ENCODE peak calls at places on chromosomes 1 and 21, in eight cellular contexts. D is NT2/D1, E is K562, Y is GM23248, C is endodermal cell, V is trophoblast cell, Z is colonic mucosa, I is neural progenitor cell. S is an unnamed sample.

GRCh38 chr1:208004851-208005250 is 93.9 kb upstream of the CD34 start:
- DNase-seq in D (no peak), E (no peak), Y (peak; percentile 90), C (no peak), V (no peak), Z (no peak), I (no peak), S (peak; percentile 66)

GRCh38 chr1:209672705-209673630 is 2.2 kb upstream of the G0S2 start:
- DNase-seq in D (no peak), E (no peak), Y (peak; percentile 26), C (no peak), V (peak; percentile 39), Z (no peak), I (no peak), S (no peak)

GRCh38 chr1:109281680-109282496 is 1.1 kb downstream of the PSRC1 start:
- DNase-seq in D (no peak), E (no peak), Y (peak; percentile 27), C (no peak), V (no peak), Z (no peak), I (no peak), S (peak; percentile 34)

GRCh38 chr1:236673284-236673919 is 12.9 kb upstream of the ACTN2 start:
- DNase-seq in D (no peak), E (no peak), Y (peak; percentile 25), C (no peak), V (no peak), Z (no peak), I (no peak), S (peak; percentile 81)

GRCh38 chr21:41777934-41778815 is 11.3 kb upstream of the RIPK4 start:
- DNase-seq in D (peak; percentile 93), E (peak; percentile 63), Y (peak; percentile 97), C (peak; percentile 98), V (peak; percentile 99), Z (peak; percentile 94), I (peak; percentile 93), S (peak; percentile 97)

GRCh38 chr1:163844393-163844948 is 522.7 kb downstream of the NUF2 start:
- DNase-seq in D (no peak), E (no peak), Y (peak; percentile 94), C (no peak), V (no peak), Z (no peak), I (no peak), S (peak; percentile 64)

GRCh38 chr1:151839457-151840409 is at the start of gene C2CD4D:
- DNase-seq in D (peak; percentile 80), E (peak; percentile 39), Y (no peak), C (peak; percentile 93), V (peak; percentile 71), Z (peak; percentile 83), I (peak; percentile 81), S (no peak)

GRCh38 chr1:25866288-25866687 is 7.0 kb upstream of the AUNIP start:
- DNase-seq in D (no peak), E (peak; percentile 3), Y (no peak), C (no peak), V (no peak), Z (no peak), I (no peak), S (no peak)

GRCh38 chr1:68046423-68046822 is 4.0 kb downstream of the DIRAS3 start:
- DNase-seq in D (no peak), E (no peak), Y (no peak), C (no peak), V (no peak), Z (no peak), I (no peak), S (no peak)

GRCh38 chr1:203308205-203309114 is 3.1 kb downstream of the BTG2 start:
- DNase-seq in D (no peak), E (no peak), Y (no peak), C (no peak), V (peak; percentile 10), Z (no peak), I (peak; percentile 40), S (no peak)

GRCh38 chr1:202615501-202616354 is 94.5 kb downstream of the SYT2 start:
- DNase-seq in D (no peak), E (no peak), Y (peak; percentile 43), C (peak; percentile 69), V (peak; percentile 38), Z (no peak), I (no peak), S (peak; percentile 32)

GRCh38 chr1:57208903-57209302 is 215.0 kb downstream of the DAB1 start:
- DNase-seq in D (no peak), E (no peak), Y (no peak), C (no peak), V (no peak), Z (no peak), I (no peak), S (no peak)

GRCh38 chr1:168179411-168180147 is 817 bp downstream of the TIPRL start:
- DNase-seq in D (no peak), E (peak; percentile 35), Y (peak; percentile 58), C (peak; percentile 47), V (no peak), Z (peak; percentile 28), I (peak; percentile 13), S (peak; percentile 66)

GRCh38 chr1:59952065-59952464 is 25.5 kb upstream of the CYP2J2 start:
- DNase-seq in D (no peak), E (no peak), Y (no peak), C (no peak), V (peak; percentile 45), Z (no peak), I (no peak), S (no peak)

GRCh38 chr1:34470406-34470805 is 284.4 kb upstream of the GJB5 start:
- DNase-seq in D (no peak), E (no peak), Y (no peak), C (peak; percentile 21), V (no peak), Z (no peak), I (no peak), S (no peak)
- H3K9ac ChIP-seq in D (no peak overlapping the region), E (no peak overlapping the region), Y (no peak overlapping the region), C (no peak overlapping the region), V (no peak overlapping the region), Z (no peak overlapping the region), I (no peak overlapping the region), S (no peak overlapping the region)

GRCh38 chr1:98203461-98203860 is 282.6 kb upstream of the DPYD start:
- DNase-seq in D (no peak), E (no peak), Y (no peak), C (no peak), V (no peak), Z (no peak), I (no peak), S (peak; percentile 13)
- H3K4me1 ChIP-seq in D (no peaks in the 10 kb centered on the region), E (no peaks in the 10 kb centered on the region), Y (no peaks in the 10 kb centered on the region), C (no peaks in the 10 kb centered on the region), V (peaks cover 3% of the 10 kb centered on the region), Z (no peaks in the 10 kb centered on the region), I (no peaks in the 10 kb centered on the region), S (no peaks in the 10 kb centered on the region)

GRCh38 chr21:46082638-46083270 is 15.2 kb upstream of the COL6A2 start:
- DNase-seq in D (no peak), E (no peak), Y (peak; percentile 26), C (peak; percentile 33), V (no peak), Z (no peak), I (no peak), S (no peak)
- H3K9ac ChIP-seq in D (no peak overlapping the region), E (peak overlapping the region; percentile 41), Y (peak overlapping the region; percentile 76), C (no peak overlapping the region), V (no peak overlapping the region), Z (no peak overlapping the region), I (no peak overlapping the region), S (peak overlapping the region; percentile 83)

GRCh38 chr1:31978853-31979400 is 34.7 kb upstream of the KHDRBS1 start:
- DNase-seq in D (no peak), E (no peak), Y (no peak), C (peak; percentile 68), V (no peak), Z (no peak), I (peak; percentile 31), S (no peak)
- H3K4me1 ChIP-seq in D (peaks cover 13% of the 10 kb centered on the region), E (peaks cover 5% of the 10 kb centered on the region), Y (peaks cover 5% of the 10 kb centered on the region), C (peaks cover 3% of the 10 kb centered on the region), V (peaks cover 3% of the 10 kb centered on the region), Z (no peaks in the 10 kb centered on the region), I (no peaks in the 10 kb centered on the region), S (peaks cover 27% of the 10 kb centered on the region)

GRCh38 chr21:42861311-42862122 is 17.8 kb downstream of the WDR4 start:
- DNase-seq in D (no peak), E (no peak), Y (no peak), C (peak; percentile 33), V (no peak), Z (no peak), I (no peak), S (no peak)

GRCh38 chr21:42860345-42860744 is 19.0 kb downstream of the WDR4 start:
- DNase-seq in D (no peak), E (no peak), Y (no peak), C (no peak), V (no peak), Z (no peak), I (no peak), S (no peak)

GRCh38 chr21:42858185-42858847 is 21.0 kb downstream of the WDR4 start:
- DNase-seq in D (no peak), E (no peak), Y (no peak), C (peak; percentile 29), V (no peak), Z (no peak), I (no peak), S (no peak)

GRCh38 chr21:42858957-42859890 is 20.1 kb downstream of the WDR4 start:
- DNase-seq in D (no peak), E (no peak), Y (no peak), C (peak; percentile 36), V (no peak), Z (no peak), I (no peak), S (no peak)

GRCh38 chr21:42859891-42860230 is 19.5 kb downstream of the WDR4 start:
- DNase-seq in D (no peak), E (no peak), Y (no peak), C (peak; percentile 42), V (no peak), Z (no peak), I (no peak), S (no peak)
- H3K9ac ChIP-seq in D (no peak overlapping the region), E (no peak overlapping the region), Y (no peak overlapping the region), C (no peak overlapping the region), V (no peak overlapping the region), Z (no peak overlapping the region), I (no peak overlapping the region), S (no peak overlapping the region)

GRCh38 chr1:161117681-161118581 is at the start of the genes NIT1 and PFDN2:
- DNase-seq in D (peak; percentile 93), E (peak; percentile 85), Y (peak; percentile 97), C (peak; percentile 97), V (peak; percentile 89), Z (peak; percentile 89), I (peak; percentile 94), S (peak; percentile 96)
- H3K4me1 ChIP-seq in D (peaks cover 10% of the 10 kb centered on the region), E (peaks cover 28% of the 10 kb centered on the region), Y (peaks cover 45% of the 10 kb centered on the region), C (peaks cover 8% of the 10 kb centered on the region), V (peaks cover 9% of the 10 kb centered on the region), Z (peaks cover 11% of the 10 kb centered on the region), I (peaks cover 11% of the 10 kb centered on the region), S (peaks cover 50% of the 10 kb centered on the region)

S was measured in adipocyte.